ENCODE peak calls at places on chromosomes 7 and 10, in ten cellular contexts. K, O, W, N, Q, Y, R, E, C and T are unnamed samples.

GRCh38 chr10:110459600-110459999 is 38.1 kb upstream of the DUSP5 start:
- DNase-seq in C (no peak), Q (no peak), N (no peak), K (no peak), E (no peak), W (no peak), Y (no peak), R (peak; percentile 42), O (no peak), T (no peak)

GRCh38 chr10:129788211-129788610 is 175.9 kb downstream of the EBF3 start:
- DNase-seq in Q (no peak), O (no peak), Y (no peak), C (no peak), N (no peak), E (no peak), K (no peak), R (no peak), W (no peak), T (no peak)

GRCh38 chr7:116912269-116912909 is 40.9 kb upstream of the ST7 start:
- DNase-seq in C (no peak), O (no peak), W (no peak), E (no peak), Y (no peak), R (no peak), N (no peak), Q (no peak), K (no peak), T (no peak)

GRCh38 chr7:158320328-158320727 is 267.3 kb downstream of the PTPRN2 start:
- DNase-seq in K (no peak), Y (no peak), E (no peak), N (no peak), R (peak; percentile 24), O (no peak), W (no peak), Q (no peak), C (no peak), T (no peak)

GRCh38 chr7:39042706-39043105 is 65.0 kb downstream of the POU6F2 start:
- DNase-seq in Y (no peak), O (no peak), N (no peak), C (no peak), E (no peak), R (no peak), K (no peak), Q (no peak), W (no peak), T (no peak)

GRCh38 chr7:87806150-87806549 is 70.0 kb downstream of the SLC25A40 start:
- DNase-seq in E (no peak), Q (no peak), C (no peak), N (no peak), K (no peak), W (no peak), O (no peak), R (no peak), Y (no peak), T (no peak)

GRCh38 chr7:28106316-28106957 is 74.2 kb downstream of the JAZF1 start:
- DNase-seq in W (no peak), K (no peak), O (no peak), R (no peak), C (no peak), Q (peak; percentile 8), N (peak; percentile 26), Y (no peak), E (no peak), T (no peak)

GRCh38 chr7:95509199-95509598 is 23.5 kb downstream of the ASB4 start:
- DNase-seq in E (no peak), Y (no peak), O (no peak), C (no peak), K (peak; percentile 45), W (peak; percentile 40), N (no peak), R (peak; percentile 69), Q (peak; percentile 66), T (peak; percentile 42)

GRCh38 chr10:79038841-79039201 is 29.9 kb upstream of the ZMIZ1 start:
- DNase-seq in O (no peak), W (no peak), Q (peak; percentile 11), C (no peak), Y (peak; percentile 21), E (no peak), N (no peak), K (no peak), R (peak; percentile 75), T (no peak)

GRCh38 chr7:53988376-53988775 is 553.8 kb upstream of the VSTM2A start:
- DNase-seq in K (no peak), O (no peak), E (no peak), C (no peak), Q (no peak), W (no peak), R (no peak), Y (no peak), N (no peak), T (no peak)

GRCh38 chr10:132624847-132625839 is 87.6 kb downstream of the INPP5A start:
- DNase-seq in O (no peak), K (no peak), Q (no peak), Y (no peak), E (no peak), W (no peak), N (no peak), R (peak; percentile 54), C (no peak), T (no peak)

GRCh38 chr10:110870823-110871235 is 899 bp upstream of the PDCD4 start:
- DNase-seq in O (no peak), R (no peak), K (no peak), Q (peak; percentile 22), C (no peak), N (no peak), E (no peak), Y (no peak), W (no peak), T (peak; percentile 43)

GRCh38 chr7:120931243-120931642 is 19.3 kb upstream of the ING3 start:
- DNase-seq in E (no peak), Q (peak; percentile 19), N (no peak), K (no peak), R (no peak), Y (no peak), C (no peak), O (no peak), W (no peak), T (no peak)

GRCh38 chr10:71211759-71212248 is 566 bp upstream of the UNC5B start:
- DNase-seq in W (no peak), O (no peak), K (no peak), Q (no peak), C (no peak), R (peak; percentile 56), Y (no peak), N (no peak), E (no peak), T (no peak)

GRCh38 chr7:135001390-135002165 is 15.3 kb downstream of the AGBL3 start:
- DNase-seq in Y (no peak), R (no peak), W (no peak), C (no peak), O (no peak), K (no peak), Q (peak; percentile 55), N (no peak), E (no peak), T (no peak)

GRCh38 chr10:97185326-97186058 is at the start of gene SLIT1:
- DNase-seq in W (peak; percentile 28), R (peak; percentile 55), Q (no peak), Y (no peak), K (no peak), E (no peak), O (no peak), C (no peak), N (no peak), T (peak; percentile 16)

GRCh38 chr10:79318369-79318768 is 28.9 kb upstream of the PPIF start:
- DNase-seq in E (no peak), K (no peak), W (no peak), C (no peak), O (no peak), R (no peak), Q (no peak), N (no peak), Y (peak; percentile 32), T (no peak)

GRCh38 chr10:99432881-99433280 is 2.5 kb upstream of the GOT1 start:
- DNase-seq in E (no peak), N (no peak), K (no peak), C (no peak), O (no peak), W (no peak), R (no peak), Q (no peak), Y (no peak), T (no peak)

GRCh38 chr10:33161550-33162247 is 172.8 kb downstream of the NRP1 start:
- DNase-seq in R (no peak), O (no peak), Q (no peak), K (no peak), C (no peak), W (no peak), E (no peak), Y (no peak), N (no peak), T (no peak)

GRCh38 chr10:100882681-100883321 is 30.0 kb upstream of the SLF2 start:
- DNase-seq in C (no peak), N (peak; percentile 27), R (no peak), O (no peak), K (no peak), W (no peak), E (no peak), Q (peak; percentile 87), Y (no peak), T (no peak)

GRCh38 chr7:42233939-42234338 is 3.1 kb downstream of the GLI3 start:
- DNase-seq in W (no peak), Q (peak; percentile 38), O (no peak), E (no peak), Y (no peak), N (no peak), K (no peak), R (no peak), C (no peak), T (no peak)

GRCh38 chr7:877312-878232 is 1.2 kb downstream of the GET4 start:
- DNase-seq in E (no peak), K (no peak), W (peak; percentile 33), Y (no peak), R (peak; percentile 77), Q (no peak), C (no peak), O (no peak), N (no peak), T (peak; percentile 78)

GRCh38 chr7:149865437-149865836 is 8.3 kb upstream of the ATP6V0E2 start:
- DNase-seq in K (no peak), Q (peak; percentile 57), E (no peak), R (no peak), O (peak; percentile 31), C (peak; percentile 69), W (no peak), N (no peak), Y (no peak), T (no peak)

GRCh38 chr7:3300651-3301471 is at the start of gene SDK1:
- DNase-seq in N (peak; percentile 93), C (peak; percentile 94), Q (peak; percentile 94), R (peak; percentile 95), K (peak; percentile 79), E (peak; percentile 91), Y (peak; percentile 93), O (peak; percentile 81), W (peak; percentile 97), T (peak; percentile 95)

GRCh38 chr7:46786221-46786951 is 795.5 kb downstream of the TNS3 start:
- DNase-seq in R (no peak), E (no peak), Y (no peak), C (no peak), W (no peak), O (no peak), N (no peak), Q (no peak), K (no peak), T (no peak)

GRCh38 chr7:139328375-139328774 is 12.8 kb upstream of the FMC1 start:
- DNase-seq in K (peak; percentile 66), Q (peak; percentile 78), C (no peak), W (no peak), E (no peak), O (no peak), Y (no peak), R (no peak), N (no peak), T (no peak)

GRCh38 chr7:129495987-129496386 is 6.3 kb upstream of the SMKR1 start:
- DNase-seq in Y (no peak), N (no peak), O (no peak), C (no peak), Q (no peak), R (peak; percentile 69), K (no peak), E (no peak), W (no peak), T (no peak)

GRCh38 chr7:85699482-85699881 is 512.6 kb upstream of the SEMA3D start:
- DNase-seq in R (no peak), W (no peak), Q (no peak), O (no peak), Y (no peak), K (no peak), N (no peak), E (no peak), C (no peak), T (no peak)